ENCODE peak calls at places on chromosomes 4 and X, in five cellular contexts. One of them, this sample, is unnamed.

GRCh38 chr4:37675587-37676290 is 10.4 kb downstream of the RELL1 start:
- DNase-seq in activated naive CD8-positive, alpha-beta T cell treated with anti-CD3 and anti-CD28 coated beads, Interleukin-2, amount 50 U/mL, for 16 hours: no peak
- DNase-seq in activated T-cell treated with anti-CD3 and anti-CD28 coated beads for 1 hour: no peak
- DNase-seq in MCF 10A: no peak
- DNase-seq in AG20443: no peak
- DNase-seq in this sample: no peak

GRCh38 chr4:2042207-2042946 is 16.8 kb upstream of the NAT8L start:
- DNase-seq in AG20443: peak
- DNase-seq in MCF 10A: no peak
- DNase-seq in activated T-cell treated with anti-CD3 and anti-CD28 coated beads for 1 hour: peak
- DNase-seq in activated naive CD8-positive, alpha-beta T cell treated with anti-CD3 and anti-CD28 coated beads, Interleukin-2, amount 50 U/mL, for 16 hours: no peak
- DNase-seq in this sample: no peak

GRCh38 chr4:53489279-53489889 is 101.9 kb downstream of the LNX1 start:
- DNase-seq in activated T-cell treated with anti-CD3 and anti-CD28 coated beads for 1 hour: no peak
- DNase-seq in MCF 10A: peak
- DNase-seq in activated naive CD8-positive, alpha-beta T cell treated with anti-CD3 and anti-CD28 coated beads, Interleukin-2, amount 50 U/mL, for 16 hours: no peak
- DNase-seq in AG20443: peak
- DNase-seq in this sample: peak

GRCh38 chr4:176293660-176294059 is 24.6 kb upstream of the ASB5 start:
- DNase-seq in AG20443: no peak
- DNase-seq in MCF 10A: no peak
- DNase-seq in activated T-cell treated with anti-CD3 and anti-CD28 coated beads for 1 hour: no peak
- DNase-seq in activated naive CD8-positive, alpha-beta T cell treated with anti-CD3 and anti-CD28 coated beads, Interleukin-2, amount 50 U/mL, for 16 hours: no peak
- DNase-seq in this sample: no peak

GRCh38 chr4:25810815-25811690 is 51.7 kb downstream of the SEL1L3 start:
- DNase-seq in activated T-cell treated with anti-CD3 and anti-CD28 coated beads for 1 hour: no peak
- DNase-seq in activated naive CD8-positive, alpha-beta T cell treated with anti-CD3 and anti-CD28 coated beads, Interleukin-2, amount 50 U/mL, for 16 hours: no peak
- DNase-seq in AG20443: peak
- DNase-seq in MCF 10A: no peak
- DNase-seq in this sample: peak

GRCh38 chr4:54647070-54647469 is 10.7 kb upstream of the KIT start:
- DNase-seq in activated naive CD8-positive, alpha-beta T cell treated with anti-CD3 and anti-CD28 coated beads, Interleukin-2, amount 50 U/mL, for 16 hours: no peak
- DNase-seq in activated T-cell treated with anti-CD3 and anti-CD28 coated beads for 1 hour: no peak
- DNase-seq in MCF 10A: no peak
- DNase-seq in AG20443: no peak
- DNase-seq in this sample: no peak

GRCh38 chr4:163679189-163679588 is 184.7 kb downstream of the TMA16 start:
- DNase-seq in activated T-cell treated with anti-CD3 and anti-CD28 coated beads for 1 hour: no peak
- DNase-seq in MCF 10A: peak
- DNase-seq in activated naive CD8-positive, alpha-beta T cell treated with anti-CD3 and anti-CD28 coated beads, Interleukin-2, amount 50 U/mL, for 16 hours: no peak
- DNase-seq in AG20443: peak
- DNase-seq in this sample: peak

GRCh38 chr4:130296448-130296847 is 1200.5 kb downstream of the C4orf33 start:
- DNase-seq in activated naive CD8-positive, alpha-beta T cell treated with anti-CD3 and anti-CD28 coated beads, Interleukin-2, amount 50 U/mL, for 16 hours: no peak
- DNase-seq in AG20443: no peak
- DNase-seq in MCF 10A: no peak
- DNase-seq in activated T-cell treated with anti-CD3 and anti-CD28 coated beads for 1 hour: no peak
- DNase-seq in this sample: no peak

GRCh38 chrX:48940404-48940955 is 16.9 kb downstream of the OTUD5 start:
- DNase-seq in activated naive CD8-positive, alpha-beta T cell treated with anti-CD3 and anti-CD28 coated beads, Interleukin-2, amount 50 U/mL, for 16 hours: no peak
- DNase-seq in MCF 10A: no peak
- DNase-seq in AG20443: no peak
- DNase-seq in activated T-cell treated with anti-CD3 and anti-CD28 coated beads for 1 hour: no peak
- DNase-seq in this sample: no peak

GRCh38 chrX:138191998-138192397 is 519.5 kb downstream of the FGF13 start:
- DNase-seq in AG20443: peak
- DNase-seq in activated T-cell treated with anti-CD3 and anti-CD28 coated beads for 1 hour: no peak
- DNase-seq in MCF 10A: peak
- DNase-seq in activated naive CD8-positive, alpha-beta T cell treated with anti-CD3 and anti-CD28 coated beads, Interleukin-2, amount 50 U/mL, for 16 hours: no peak
- DNase-seq in this sample: peak

GRCh38 chr4:107423677-107424405 is 296.2 kb downstream of the PAPSS1 start:
- DNase-seq in MCF 10A: peak
- DNase-seq in activated T-cell treated with anti-CD3 and anti-CD28 coated beads for 1 hour: no peak
- DNase-seq in activated naive CD8-positive, alpha-beta T cell treated with anti-CD3 and anti-CD28 coated beads, Interleukin-2, amount 50 U/mL, for 16 hours: no peak
- DNase-seq in AG20443: peak
- DNase-seq in this sample: no peak

GRCh38 chrX:148562846-148563245 is 62.4 kb downstream of the AFF2 start:
- DNase-seq in activated naive CD8-positive, alpha-beta T cell treated with anti-CD3 and anti-CD28 coated beads, Interleukin-2, amount 50 U/mL, for 16 hours: no peak
- DNase-seq in AG20443: no peak
- DNase-seq in activated T-cell treated with anti-CD3 and anti-CD28 coated beads for 1 hour: no peak
- DNase-seq in MCF 10A: no peak
- DNase-seq in this sample: no peak

GRCh38 chr4:53432528-53433424 is 55.3 kb downstream of the FIP1L1 start:
- DNase-seq in activated T-cell treated with anti-CD3 and anti-CD28 coated beads for 1 hour: no peak
- DNase-seq in activated naive CD8-positive, alpha-beta T cell treated with anti-CD3 and anti-CD28 coated beads, Interleukin-2, amount 50 U/mL, for 16 hours: no peak
- DNase-seq in AG20443: no peak
- DNase-seq in MCF 10A: no peak
- DNase-seq in this sample: no peak

GRCh38 chr4:4859010-4859798 is at the start of gene MSX1:
- DNase-seq in activated T-cell treated with anti-CD3 and anti-CD28 coated beads for 1 hour: peak
- DNase-seq in activated naive CD8-positive, alpha-beta T cell treated with anti-CD3 and anti-CD28 coated beads, Interleukin-2, amount 50 U/mL, for 16 hours: no peak
- DNase-seq in AG20443: peak
- DNase-seq in MCF 10A: peak
- DNase-seq in this sample: peak

GRCh38 chr4:99403380-99404194 is 31.6 kb downstream of the ADH7 start:
- DNase-seq in activated naive CD8-positive, alpha-beta T cell treated with anti-CD3 and anti-CD28 coated beads, Interleukin-2, amount 50 U/mL, for 16 hours: no peak
- DNase-seq in AG20443: peak
- DNase-seq in MCF 10A: no peak
- DNase-seq in activated T-cell treated with anti-CD3 and anti-CD28 coated beads for 1 hour: no peak
- DNase-seq in this sample: peak

GRCh38 chr4:150714462-150715438 is 132.8 kb downstream of the MAB21L2 start:
- DNase-seq in activated T-cell treated with anti-CD3 and anti-CD28 coated beads for 1 hour: no peak
- DNase-seq in MCF 10A: no peak
- DNase-seq in AG20443: no peak
- DNase-seq in activated naive CD8-positive, alpha-beta T cell treated with anti-CD3 and anti-CD28 coated beads, Interleukin-2, amount 50 U/mL, for 16 hours: no peak
- DNase-seq in this sample: no peak

This sample was measured in fibroblast of mammary gland.